ENCODE peak calls at places on chromosomes 5 and 9, in ten cellular contexts. G, V, Y, W, I, R, U, S, C and T are unnamed samples.

GRCh38 chr9:72586388-72587160 is 65.2 kb downstream of the TMC1 start:
- DNase-seq in G (peak), V (no peak), Y (peak), W (no peak), I (peak), R (peak), U (no peak), S (peak), C (no peak), T (peak)

GRCh38 chr5:8683528-8683927 is 814.6 kb downstream of the MTRR start:
- DNase-seq in G (no peak), V (no peak), Y (no peak), W (no peak), I (no peak), R (no peak), U (no peak), S (no peak), C (no peak), T (no peak)

GRCh38 chr9:16241231-16241630 is 629.2 kb downstream of the BNC2 start:
- DNase-seq in G (peak), V (no peak), Y (no peak), W (no peak), I (no peak), R (peak), U (no peak), S (peak), C (no peak), T (peak)

GRCh38 chr9:97528529-97529230 is 27.2 kb downstream of the TMOD1 start:
- DNase-seq in G (no peak), V (no peak), Y (no peak), W (peak), I (no peak), R (peak), U (no peak), S (no peak), C (peak), T (no peak)

GRCh38 chr5:139100825-139101224 is 97.3 kb downstream of the SIL1 start:
- DNase-seq in G (no peak), V (no peak), Y (no peak), W (no peak), I (no peak), R (peak), U (no peak), S (peak), C (no peak), T (peak)

GRCh38 chr5:135426102-135427082 is 20.8 kb downstream of the DCANP1 start:
- DNase-seq in G (no peak), V (no peak), Y (no peak), W (peak), I (peak), R (peak), U (no peak), S (peak), C (no peak), T (peak)

GRCh38 chr5:107072967-107073366 is 597.8 kb downstream of the EFNA5 start:
- DNase-seq in G (no peak), V (no peak), Y (peak), W (no peak), I (no peak), R (no peak), U (no peak), S (no peak), C (no peak), T (no peak)

GRCh38 chr5:135241536-135241935 is 157.5 kb downstream of the MACROH2A1 start:
- DNase-seq in G (no peak), V (no peak), Y (no peak), W (no peak), I (no peak), R (no peak), U (peak), S (no peak), C (peak), T (no peak)

GRCh38 chr9:129677456-129677855 is 12.0 kb downstream of the PRRX2 start:
- DNase-seq in G (no peak), V (no peak), Y (no peak), W (no peak), I (no peak), R (no peak), U (no peak), S (peak), C (peak), T (no peak)

GRCh38 chr9:78630966-78631365 is 334.0 kb downstream of the PSAT1 start:
- DNase-seq in G (no peak), V (no peak), Y (no peak), W (peak), I (no peak), R (no peak), U (no peak), S (no peak), C (no peak), T (no peak)

GRCh38 chr9:130043654-130044623 is 950 bp upstream of the FNBP1 start:
- DNase-seq in G (no peak), V (peak), Y (no peak), W (peak), I (peak), R (peak), U (peak), S (no peak), C (no peak), T (peak)

GRCh38 chr9:110578575-110578895 is 1.0 kb downstream of the SVEP1 start:
- DNase-seq in G (no peak), V (no peak), Y (no peak), W (no peak), I (no peak), R (no peak), U (no peak), S (no peak), C (no peak), T (no peak)

GRCh38 chr5:82105457-82105856 is 133.6 kb downstream of the ATG10 start:
- DNase-seq in G (no peak), V (peak), Y (no peak), W (no peak), I (no peak), R (peak), U (no peak), S (no peak), C (no peak), T (peak)

GRCh38 chr5:98064118-98064517 is 709.3 kb upstream of the RGMB start:
- DNase-seq in G (no peak), V (no peak), Y (no peak), W (no peak), I (no peak), R (no peak), U (no peak), S (no peak), C (no peak), T (no peak)

GRCh38 chr9:114266969-114267368 is 55.9 kb upstream of the ORM1 start:
- DNase-seq in G (no peak), V (no peak), Y (no peak), W (no peak), I (no peak), R (peak), U (peak), S (peak), C (no peak), T (peak)

GRCh38 chr5:123645024-123645603 is 133.1 kb downstream of the CSNK1G3 start:
- DNase-seq in G (no peak), V (no peak), Y (no peak), W (no peak), I (no peak), R (no peak), U (no peak), S (no peak), C (no peak), T (no peak)

GRCh38 chr5:16552666-16553343 is 64.0 kb downstream of the RETREG1 start:
- DNase-seq in G (no peak), V (no peak), Y (peak), W (peak), I (peak), R (peak), U (peak), S (peak), C (peak), T (peak)

GRCh38 chr5:97840643-97841042 is 657.6 kb upstream of the RIOK2 start:
- DNase-seq in G (no peak), V (no peak), Y (no peak), W (no peak), I (no peak), R (peak), U (no peak), S (peak), C (no peak), T (peak)

GRCh38 chr5:179792612-179793469 is 945 bp upstream of the LTC4S start:
- DNase-seq in G (no peak), V (no peak), Y (no peak), W (no peak), I (no peak), R (peak), U (no peak), S (no peak), C (no peak), T (no peak)

GRCh38 chr5:52867809-52868208 is 80.1 kb downstream of the ITGA1 start:
- DNase-seq in G (no peak), V (no peak), Y (no peak), W (no peak), I (no peak), R (no peak), U (no peak), S (peak), C (no peak), T (peak)

GRCh38 chr9:128819716-128820664 is 1.7 kb downstream of the ENDOG start:
- DNase-seq in G (no peak), V (peak), Y (no peak), W (peak), I (peak), R (peak), U (peak), S (no peak), C (no peak), T (peak)

GRCh38 chr9:83933804-83934203 is 12.6 kb upstream of the KIF27 start:
- DNase-seq in G (no peak), V (no peak), Y (no peak), W (no peak), I (peak), R (peak), U (peak), S (no peak), C (no peak), T (peak)

GRCh38 chr9:93480262-93480661 is 26.9 kb upstream of the FAM120AOS start:
- DNase-seq in G (no peak), V (no peak), Y (no peak), W (no peak), I (no peak), R (no peak), U (no peak), S (no peak), C (no peak), T (no peak)

GRCh38 chr5:32100230-32100629 is 73.9 kb downstream of the GOLPH3 start:
- DNase-seq in G (no peak), V (no peak), Y (no peak), W (no peak), I (no peak), R (no peak), U (no peak), S (no peak), C (peak), T (no peak)

GRCh38 chr5:60340965-60341471 is 358.9 kb downstream of the DEPDC1B start:
- DNase-seq in G (no peak), V (no peak), Y (no peak), W (no peak), I (no peak), R (peak), U (no peak), S (peak), C (no peak), T (peak)

GRCh38 chr9:32590898-32591297 is 17.9 kb upstream of the NDUFB6 start:
- DNase-seq in G (no peak), V (no peak), Y (no peak), W (no peak), I (no peak), R (no peak), U (no peak), S (no peak), C (no peak), T (no peak)

GRCh38 chr5:73998496-73998895 is 372.5 kb downstream of the ARHGEF28 start:
- DNase-seq in G (no peak), V (no peak), Y (no peak), W (no peak), I (no peak), R (peak), U (no peak), S (peak), C (no peak), T (peak)

GRCh38 chr5:135116146-135116545 is 82.1 kb upstream of the PITX1 start:
- DNase-seq in G (no peak), V (peak), Y (no peak), W (no peak), I (peak), R (no peak), U (no peak), S (no peak), C (no peak), T (no peak)

GRCh38 chr5:22250528-22250927 is 602.6 kb downstream of the CDH12 start:
- DNase-seq in G (no peak), V (no peak), Y (no peak), W (no peak), I (no peak), R (no peak), U (no peak), S (no peak), C (no peak), T (no peak)

GRCh38 chr5:138753794-138754698 is 821 bp downstream of the CTNNA1 start:
- DNase-seq in G (no peak), V (peak), Y (no peak), W (peak), I (peak), R (peak), U (peak), S (peak), C (peak), T (peak)

GRCh38 chr5:73448451-73449136 is at the start of gene FOXD1:
- DNase-seq in G (peak), V (peak), Y (peak), W (peak), I (peak), R (peak), U (peak), S (peak), C (peak), T (peak)

GRCh38 chr5:143524338-143524929 is 120.9 kb upstream of the NR3C1 start:
- DNase-seq in G (no peak), V (no peak), Y (no peak), W (no peak), I (no peak), R (no peak), U (no peak), S (no peak), C (no peak), T (peak)

GRCh38 chr5:84088996-84089395 is 295.7 kb downstream of the EDIL3 start:
- DNase-seq in G (peak), V (no peak), Y (no peak), W (no peak), I (no peak), R (peak), U (no peak), S (peak), C (no peak), T (peak)

GRCh38 chr5:42811591-42812392 is at the start of gene SELENOP:
- DNase-seq in G (no peak), V (peak), Y (no peak), W (peak), I (peak), R (peak), U (peak), S (peak), C (no peak), T (peak)

GRCh38 chr5:100188778-100189177 is 346.4 kb upstream of the FAM174A start:
- DNase-seq in G (no peak), V (no peak), Y (no peak), W (no peak), I (no peak), R (no peak), U (no peak), S (no peak), C (no peak), T (no peak)

GRCh38 chr5:135251099-135251498 is 147.9 kb downstream of the MACROH2A1 start:
- DNase-seq in G (no peak), V (no peak), Y (no peak), W (no peak), I (no peak), R (no peak), U (no peak), S (no peak), C (peak), T (no peak)

DNA sequence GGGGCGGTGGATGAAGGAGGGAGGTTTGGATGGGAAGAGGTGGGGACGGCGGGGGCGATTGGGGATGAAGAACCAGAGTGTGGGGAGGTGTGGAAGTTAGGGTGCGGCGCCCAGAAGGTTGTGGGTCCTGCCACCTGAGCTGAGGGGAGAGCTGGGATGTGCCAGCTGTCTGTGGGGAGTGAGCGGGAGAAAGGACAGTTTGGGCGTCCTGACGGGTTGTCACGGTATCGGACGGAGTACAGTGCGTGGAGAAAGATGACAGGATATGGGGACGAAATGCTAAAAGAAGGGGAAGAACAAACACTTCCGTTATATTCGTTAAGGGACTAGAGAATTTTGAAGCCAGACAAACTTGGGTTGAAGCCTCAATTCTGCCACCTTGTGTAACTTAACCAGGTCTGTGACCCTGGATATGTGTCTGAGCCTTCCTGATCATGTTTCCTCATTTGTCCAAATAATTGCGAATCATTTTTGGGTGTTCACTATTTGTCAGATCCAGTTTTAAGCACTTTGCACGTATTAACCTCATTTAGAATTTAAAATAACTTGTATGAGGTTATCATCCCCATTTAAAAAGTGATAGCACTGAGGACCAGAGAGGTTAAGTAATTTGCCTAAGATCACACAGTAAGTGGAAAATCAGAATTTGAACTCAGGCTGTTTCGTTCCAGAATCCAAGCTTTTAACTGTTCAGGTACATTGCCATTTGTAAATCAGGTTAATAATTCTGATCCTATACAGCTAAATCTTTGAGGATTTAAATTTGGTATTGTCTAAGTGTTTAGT is 689 bp downstream of the CNTRL start:
- DNase-seq in G (no peak), V (no peak), Y (no peak), W (peak), I (no peak), R (peak), U (no peak), S (no peak), C (no peak), T (peak)
- TF ChIP-seq CTCF in G (no peak), V (no peak), Y (peak), W (no peak), I (no peak), R (peak), U (no peak), S (no peak), C (no peak), T (no peak)

DNA sequence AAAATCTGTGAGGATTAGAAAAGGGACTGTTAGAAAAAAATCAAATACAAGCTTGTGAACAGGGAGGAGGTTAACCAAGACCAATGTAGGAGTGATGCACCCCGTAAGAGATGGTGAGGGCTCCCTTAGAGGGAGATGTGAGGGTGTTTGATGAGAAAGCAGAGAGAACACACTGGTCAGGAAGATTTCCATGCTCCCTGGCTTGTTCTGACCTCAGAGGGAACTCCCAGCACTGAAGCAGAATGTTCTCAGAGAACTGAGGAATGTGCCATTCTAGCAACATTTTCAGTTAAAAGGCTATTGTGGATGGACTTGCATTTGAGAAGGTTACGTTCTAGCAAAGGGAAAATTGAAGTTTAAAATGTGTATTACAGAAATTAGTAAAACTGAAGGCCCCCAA is 110.6 kb downstream of the HTR4 start:
- DNase-seq in G (no peak), V (no peak), Y (no peak), W (no peak), I (no peak), R (no peak), U (no peak), S (no peak), C (no peak), T (peak)
- H3K4me3 ChIP-seq in G (no peak), V (no peak), Y (no peak), W (no peak), I (no peak), R (no peak), U (no peak), S (no peak), C (no peak), T (no peak)

DNA sequence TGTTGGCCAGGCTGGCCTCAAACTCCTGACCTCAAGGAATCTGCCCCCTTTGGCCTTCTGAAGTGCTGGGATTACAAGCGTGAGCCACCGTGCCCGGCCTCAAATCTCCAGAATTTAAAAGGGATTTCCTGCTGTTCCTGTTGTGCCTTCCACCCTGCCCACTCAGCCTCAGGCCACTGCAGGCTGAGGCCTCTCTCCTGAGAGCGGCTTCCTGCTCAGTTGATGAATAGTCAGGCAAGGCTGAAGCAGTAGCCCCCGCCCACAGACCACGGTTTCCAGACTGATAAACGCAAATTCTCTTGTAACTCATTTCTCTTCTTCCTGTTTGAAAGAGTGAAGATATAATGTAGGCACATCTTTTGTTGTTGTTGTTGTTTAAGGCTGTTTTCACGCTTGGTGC is 127.0 kb upstream of the PLCXD3 start:
- DNase-seq in G (no peak), V (peak), Y (no peak), W (no peak), I (no peak), R (no peak), U (no peak), S (no peak), C (peak), T (no peak)
- TF ChIP-seq CTCF in G (no peak), V (no peak), Y (no peak), W (no peak), I (no peak), R (no peak), U (no peak), S (no peak), C (no peak), T (no peak)

GRCh38 chr9:107703651-107704050 is 214.1 kb upstream of the KLF4 start:
- DNase-seq in G (no peak), V (no peak), Y (no peak), W (no peak), I (no peak), R (no peak), U (no peak), S (no peak), C (no peak), T (no peak)

GRCh38 chr9:107696302-107696701 is 206.7 kb upstream of the KLF4 start:
- DNase-seq in G (no peak), V (no peak), Y (no peak), W (no peak), I (no peak), R (no peak), U (no peak), S (no peak), C (no peak), T (no peak)

GRCh38 chr9:107700902-107701301 is 211.3 kb upstream of the KLF4 start:
- DNase-seq in G (no peak), V (no peak), Y (no peak), W (no peak), I (no peak), R (no peak), U (no peak), S (no peak), C (no peak), T (no peak)

GRCh38 chr9:107694390-107694789 is 204.8 kb upstream of the KLF4 start:
- DNase-seq in G (no peak), V (no peak), Y (no peak), W (no peak), I (no peak), R (no peak), U (no peak), S (no peak), C (no peak), T (peak)

DNA sequence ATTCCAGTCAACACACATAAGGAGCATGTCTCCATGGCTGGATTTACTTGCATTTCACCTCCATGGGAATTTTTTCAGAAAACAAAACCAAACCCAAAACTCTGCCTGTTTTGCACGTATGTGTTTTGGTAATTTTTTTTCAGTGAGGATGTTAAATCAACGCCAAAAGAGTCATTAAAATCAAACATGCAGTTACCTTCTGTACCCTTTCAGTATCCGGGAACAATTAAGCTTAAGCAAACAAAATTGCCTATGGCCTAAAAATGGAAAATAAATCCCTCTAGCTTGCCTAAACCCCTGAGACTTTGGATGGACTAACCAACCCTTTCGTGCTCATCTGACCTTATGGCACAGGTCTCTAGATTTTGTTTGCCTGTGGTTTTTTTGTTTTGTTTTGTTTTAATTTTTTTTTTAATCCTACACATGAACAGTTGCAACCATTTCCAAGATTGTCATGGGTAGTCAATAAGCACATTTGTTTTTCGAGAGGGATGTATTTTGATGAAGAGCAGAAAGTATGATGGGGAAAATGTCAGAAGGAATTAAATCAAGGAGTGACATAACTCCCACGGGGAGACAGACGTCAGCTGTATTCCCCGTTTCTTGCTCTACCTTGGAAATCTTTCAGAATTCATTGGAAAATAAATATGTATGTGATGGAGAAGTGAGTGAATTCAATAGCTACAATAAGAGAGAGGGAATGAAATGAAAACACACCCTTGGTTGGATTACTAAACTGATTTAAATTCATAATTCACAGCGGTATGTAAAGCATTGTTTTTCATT is 209.4 kb upstream of the KLF4 start:
- DNase-seq in G (no peak), V (no peak), Y (no peak), W (no peak), I (no peak), R (no peak), U (no peak), S (no peak), C (no peak), T (no peak)
- H3K4me3 ChIP-seq in G (no peak), V (no peak), Y (no peak), W (no peak), I (no peak), R (no peak), U (no peak), S (no peak), C (no peak), T (no peak)